ENCODE peak calls at places on chromosomes 11 and 22, in five cellular contexts. P is IMR-90, X is GM06990, C is uterus, A is WERI-Rb-1. D is an unnamed sample. For H3K36me3, the result is how much of the 10 kb centered on the place peaks cover.

GRCh38 chr11:132228756-132229325 is 858.4 kb downstream of the NTM start:
- DNase-seq in P (peak), X (no peak), C (no peak), A (no peak), D (no peak)

GRCh38 chr11:74004694-74005615 is 3.9 kb downstream of the UCP3 start:
- DNase-seq in P (no peak), X (no peak), C (no peak), A (no peak), D (no peak)

GRCh38 chr11:73326929-73327811 is 19.1 kb downstream of the ARHGEF17 start:
- DNase-seq in P (peak), X (peak), C (no peak), A (no peak), D (peak)

GRCh38 chr11:90908074-90908473 is 685.2 kb upstream of the CHORDC1 start:
- DNase-seq in P (no peak), X (no peak), C (no peak), A (no peak), D (peak)

GRCh38 chr22:32591620-32592019 is 117.0 kb downstream of the FBXO7 start:
- DNase-seq in P (peak), X (no peak), C (no peak), A (no peak), D (no peak)

GRCh38 chr11:132895340-132895739 is 637.0 kb downstream of the OPCML start:
- DNase-seq in P (peak), X (no peak), C (no peak), A (no peak), D (no peak)

GRCh38 chr11:107018902-107019493 is 722 bp upstream of the GUCY1A2 start:
- DNase-seq in P (peak), X (peak), C (peak), A (peak), D (peak)

GRCh38 chr11:43736502-43737193 is 56.1 kb downstream of the HSD17B12 start:
- DNase-seq in P (peak), X (no peak), C (no peak), A (no peak), D (peak)

GRCh38 chr11:17734418-17734911 is at the start of gene KCNC1:
- DNase-seq in P (peak), X (no peak), C (no peak), A (peak), D (peak)

GRCh38 chr11:89436071-89436470 is 55.1 kb downstream of the NOX4 start:
- DNase-seq in P (peak), X (no peak), C (no peak), A (peak), D (peak)

GRCh38 chr11:58058276-58059010 is 27.7 kb downstream of the OR6Q1 start:
- DNase-seq in P (no peak), X (no peak), C (no peak), A (no peak), D (no peak)

GRCh38 chr22:39462443-39463147 is 5.8 kb downstream of the MGAT3 start:
- DNase-seq in P (no peak), X (peak), C (no peak), A (peak), D (no peak)

GRCh38 chr11:32312206-32312817 is 123.0 kb downstream of the WT1 start:
- DNase-seq in P (peak), X (no peak), C (no peak), A (no peak), D (no peak)

GRCh38 chr22:21015051-21016006 is at the start of gene P2RX6:
- DNase-seq in P (peak), X (no peak), C (no peak), A (no peak), D (peak)

GRCh38 chr11:96254087-96254486 is 88.9 kb downstream of the MAML2 start:
- DNase-seq in P (peak), X (no peak), C (no peak), A (no peak), D (no peak)

GRCh38 chr11:45025716-45026492 is 75.2 kb upstream of the TP53I11 start:
- DNase-seq in P (peak), X (peak), C (no peak), A (no peak), D (no peak)

GRCh38 chr11:118895093-118896039 is 11.7 kb downstream of the CXCR5 start:
- DNase-seq in P (no peak), X (peak), C (no peak), A (no peak), D (no peak)

GRCh38 chr22:34669001-34669400 is 397.0 kb upstream of the ISX start:
- DNase-seq in P (no peak), X (no peak), C (no peak), A (no peak), D (no peak)

GRCh38 chr11:65524010-65524746 is 705 bp upstream of the SCYL1 start:
- DNase-seq in P (no peak), X (no peak), C (peak), A (peak), D (no peak)

GRCh38 chr11:119339581-119340334 is 925 bp downstream of the C1QTNF5 start:
- DNase-seq in P (no peak), X (no peak), C (peak), A (peak), D (peak)

GRCh38 chr11:74949748-74950127 is 672 bp downstream of the SPCS2 start:
- DNase-seq in P (peak), X (no peak), C (no peak), A (no peak), D (peak)

GRCh38 chr11:17423533-17424310 is 35.3 kb upstream of the KCNJ11 start:
- DNase-seq in P (no peak), X (no peak), C (no peak), A (no peak), D (no peak)

GRCh38 chr22:23101524-23101923 is 31.2 kb downstream of the GNAZ start:
- DNase-seq in P (no peak), X (no peak), C (no peak), A (no peak), D (no peak)

GRCh38 chr11:70139785-70140410 is 61.8 kb downstream of the ANO1 start:
- DNase-seq in P (no peak), X (no peak), C (no peak), A (no peak), D (no peak)

GRCh38 chr22:44000123-44000522 is 24.0 kb upstream of the PARVB start:
- DNase-seq in P (no peak), X (no peak), C (no peak), A (no peak), D (no peak)

GRCh38 chr11:95641506-95641905 is 148.1 kb downstream of the FAM76B start:
- DNase-seq in P (no peak), X (peak), C (no peak), A (no peak), D (no peak)

GRCh38 chr11:59611570-59612565 is 3.7 kb downstream of the OSBP start:
- DNase-seq in P (peak), X (no peak), C (no peak), A (no peak), D (peak)

GRCh38 chr11:69878927-69879733 is 59.9 kb upstream of the FGF3 start:
- DNase-seq in P (no peak), X (no peak), C (no peak), A (no peak), D (no peak)

GRCh38 chr11:206516-207212 is 535 bp downstream of the BET1L start:
- DNase-seq in P (no peak), X (peak), C (no peak), A (no peak), D (peak)

GRCh38 chr11:102451693-102452460 is 688 bp downstream of the TMEM123 start:
- DNase-seq in P (peak), X (peak), C (peak), A (peak), D (peak)

GRCh38 chr11:105046898-105047579 is 1.9 kb upstream of the CARD16 start:
- DNase-seq in P (peak), X (no peak), C (no peak), A (no peak), D (peak)

GRCh38 chr22:29205598-29206371 is at the start of gene EMID1:
- DNase-seq in P (peak), X (peak), C (peak), A (peak), D (peak)

GRCh38 chr22:42856179-42856864 is 751 bp downstream of the ARFGAP3 start:
- DNase-seq in P (peak), X (peak), C (peak), A (peak), D (peak)

GRCh38 chr11:34514050-34514449 is 456 bp upstream of the ELF5 start:
- DNase-seq in P (no peak), X (no peak), C (no peak), A (no peak), D (no peak)

GRCh38 chr11:28628412-28628811 is 520.2 kb downstream of the METTL15 start:
- DNase-seq in P (no peak), X (no peak), C (no peak), A (no peak), D (no peak)

GRCh38 chr22:37334859-37335818 is 52.8 kb downstream of the CYTH4 start:
- DNase-seq in P (no peak), X (no peak), C (no peak), A (no peak), D (no peak)

GRCh38 chr11:71454470-71455113 is 1.6 kb downstream of the NADSYN1 start:
- DNase-seq in P (no peak), X (no peak), C (no peak), A (no peak), D (no peak)

GRCh38 chr11:56533054-56533740 is 9.9 kb downstream of the OR5M11 start:
- DNase-seq in P (no peak), X (no peak), C (no peak), A (no peak), D (no peak)

GRCh38 chr11:102603576-102603975 is 21.6 kb downstream of the MMP20 start:
- DNase-seq in P (peak), X (no peak), C (no peak), A (no peak), D (no peak)

GRCh38 chr22:45242778-45243191 is 2.1 kb upstream of the KIAA0930 start:
- DNase-seq in P (no peak), X (no peak), C (no peak), A (peak), D (no peak)

GRCh38 chr11:12678991-12679390 is 4.8 kb downstream of the TEAD1 start:
- DNase-seq in P (no peak), X (no peak), C (no peak), A (no peak), D (no peak)

GRCh38 chr11:12678092-12678491 is 3.9 kb downstream of the TEAD1 start:
- DNase-seq in P (no peak), X (no peak), C (no peak), A (no peak), D (peak)

GRCh38 chr11:12675951-12676711 is 1.9 kb downstream of the TEAD1 start:
- DNase-seq in P (peak), X (no peak), C (no peak), A (peak), D (peak)

GRCh38 chr11:12674936-12675696 is 895 bp downstream of the TEAD1 start:
- DNase-seq in P (no peak), X (no peak), C (peak), A (no peak), D (peak)

DNA sequence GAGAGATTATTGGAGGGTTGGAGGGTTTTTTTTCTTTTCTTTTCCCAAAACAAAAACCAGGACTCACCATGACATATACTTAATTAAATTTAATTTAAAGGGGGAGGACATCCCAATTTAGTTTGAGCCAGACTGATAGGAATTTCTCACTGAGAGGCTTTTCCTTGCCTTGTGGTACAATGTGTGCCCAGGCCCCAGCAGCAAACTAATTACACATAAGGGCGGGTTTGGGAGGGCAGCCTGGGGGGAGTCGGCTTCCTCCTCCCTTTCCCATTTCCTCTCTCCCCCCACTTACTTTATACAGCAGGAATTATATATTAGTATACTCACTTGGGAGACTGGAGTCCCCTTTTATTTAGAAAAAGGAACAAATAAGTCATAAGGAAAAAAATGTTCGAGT is 2.9 kb downstream of the TEAD1 start:
- DNase-seq in P (no peak), X (no peak), C (no peak), A (no peak), D (peak)
- H3K4me3 ChIP-seq in P (peak), X (no peak), C (peak), A (peak), D (peak)

DNA sequence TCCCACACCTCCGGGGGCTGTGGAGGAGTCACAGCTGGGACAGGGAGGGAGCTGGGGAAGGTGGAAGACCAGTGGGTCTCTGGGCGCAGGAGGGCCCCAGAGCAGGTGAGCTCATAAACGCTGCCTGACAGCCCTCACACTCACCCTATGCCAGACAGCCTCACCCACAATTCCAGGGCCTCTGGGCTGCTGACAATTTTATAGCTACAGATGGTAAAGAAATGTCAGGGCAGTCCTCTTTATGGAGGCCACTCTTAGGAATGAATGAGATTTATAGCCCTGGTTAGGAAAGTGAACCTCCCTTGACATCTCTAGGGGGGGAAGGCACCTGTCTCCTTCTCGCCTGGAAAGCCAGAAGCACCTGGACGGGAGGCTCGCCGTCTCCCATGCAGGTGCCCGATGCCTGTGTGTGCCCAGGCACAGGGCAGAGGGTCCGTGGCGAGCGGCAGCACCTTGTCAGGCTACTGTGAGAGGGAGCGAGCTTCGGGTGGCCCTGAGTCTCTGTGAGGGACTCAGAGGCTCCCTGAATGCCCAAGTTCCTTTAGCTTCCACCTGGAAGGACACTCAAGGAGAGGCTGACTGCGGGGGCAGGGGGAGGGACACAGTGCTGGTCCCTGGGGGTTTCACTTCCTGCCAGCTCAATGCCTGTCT is 39.9 kb downstream of the IGSF9B start:
- DNase-seq in P (no peak), X (no peak), C (no peak), A (no peak), D (no peak)
- H3K36me3 ChIP-seq in P (under half), X (under half), C (under half), A (half or more), D (under half)

DNA sequence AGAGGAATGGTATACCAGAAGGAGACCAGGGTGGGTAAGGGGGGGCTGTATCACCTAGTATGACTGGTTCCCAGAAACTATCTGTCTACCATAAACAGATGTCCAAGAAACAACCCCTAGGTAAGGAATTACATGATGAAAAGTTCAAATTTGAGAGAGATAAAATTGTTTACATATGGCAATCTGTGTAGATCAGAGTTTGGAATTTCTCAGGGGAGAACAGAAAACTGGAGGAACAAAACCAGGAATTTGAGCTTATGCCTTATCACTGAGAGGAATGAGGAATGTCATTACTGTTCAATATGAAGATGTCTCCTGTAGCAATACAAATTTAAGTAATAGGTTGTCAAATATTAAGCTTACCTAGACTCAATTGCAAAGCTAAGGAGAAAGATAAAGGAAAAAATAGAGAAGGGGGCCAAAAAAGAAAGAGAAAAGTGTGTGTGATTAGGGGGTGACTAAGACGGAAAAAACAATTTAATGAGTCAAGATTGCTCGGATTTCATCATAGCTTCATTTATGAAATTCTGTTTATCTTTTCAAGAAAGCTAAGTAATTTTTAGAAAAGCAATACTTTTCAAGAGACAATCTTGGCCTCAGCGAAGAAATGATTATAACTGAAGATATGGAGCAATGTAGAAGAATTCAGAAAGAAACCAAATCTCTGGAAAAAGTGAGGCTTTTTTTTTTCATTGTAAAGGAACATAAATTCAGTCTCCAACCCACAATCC is 117.8 kb downstream of the APOL5 start:
- DNase-seq in P (peak), X (no peak), C (no peak), A (no peak), D (peak)
- H3K4me3 ChIP-seq in P (peak), X (no peak), C (peak), A (no peak), D (peak)

DNA sequence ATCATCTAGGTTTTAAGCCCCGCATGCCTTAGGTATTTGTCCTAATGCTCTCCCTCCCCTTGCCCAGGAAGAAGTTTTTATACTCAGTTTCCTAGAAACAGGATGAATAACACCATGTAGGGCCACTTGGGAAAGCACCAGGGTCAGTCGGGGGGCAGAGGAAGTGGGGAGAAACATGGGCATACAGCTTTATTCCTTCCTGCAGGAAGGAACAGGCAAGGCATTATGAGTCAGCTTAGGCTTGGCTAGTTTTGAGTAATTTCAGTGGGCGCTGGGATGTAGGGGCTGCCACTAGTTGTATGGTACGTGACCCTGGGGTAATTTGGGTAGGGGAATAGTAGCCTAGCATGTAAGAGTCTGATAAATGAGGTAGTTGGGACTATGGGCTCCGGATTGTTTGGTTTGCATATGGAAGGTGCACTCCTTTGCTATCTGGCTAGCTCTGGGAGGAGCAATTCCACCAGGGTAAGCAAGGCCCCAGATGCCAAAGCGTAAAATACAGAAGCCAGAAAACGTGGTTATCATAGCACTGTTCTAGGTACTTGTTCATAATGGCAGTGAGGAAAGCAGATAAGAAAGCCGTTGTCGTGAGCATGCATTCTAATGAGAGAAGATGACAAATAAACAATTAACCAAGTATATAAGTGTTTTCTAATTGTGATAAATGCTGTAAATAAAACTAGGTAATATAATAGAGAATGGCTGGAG is 24.8 kb downstream of the ACER3 start:
- DNase-seq in P (peak), X (no peak), C (no peak), A (no peak), D (no peak)
- H3K36me3 ChIP-seq in P (under half), X (under half), C (under half), A (under half), D (under half)

DNA sequence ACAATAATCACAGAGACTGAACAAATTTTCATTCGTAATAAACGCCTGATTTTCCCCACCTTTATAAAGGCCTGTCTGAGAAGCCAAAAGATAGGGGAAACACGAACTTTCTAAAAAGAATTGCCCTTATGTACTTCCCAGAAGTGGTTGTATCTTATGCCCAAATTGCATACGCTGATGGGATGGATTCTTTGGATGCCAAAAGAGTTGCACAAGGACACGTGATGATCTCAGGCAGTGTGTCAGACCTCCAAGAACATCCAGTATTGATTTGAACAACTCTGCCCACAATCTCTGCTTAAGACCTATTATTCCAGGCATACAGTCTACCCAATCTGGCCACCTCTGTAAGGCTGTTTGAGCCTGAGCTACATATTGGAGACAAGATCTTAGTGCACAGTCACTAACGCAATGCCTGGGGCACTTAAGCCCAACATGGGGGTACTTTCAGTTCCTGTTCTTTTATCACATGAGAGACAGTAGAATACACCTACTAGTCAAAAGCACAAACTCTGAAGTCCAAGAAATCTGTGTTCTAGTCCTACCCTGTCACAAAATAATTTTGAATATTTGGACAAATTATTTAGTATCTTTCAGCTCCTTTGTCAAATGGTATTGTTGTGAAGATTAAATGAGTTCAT is 38.9 kb downstream of the OR10A6 start:
- DNase-seq in P (peak), X (peak), C (no peak), A (no peak), D (peak)
- H3K4me3 ChIP-seq in P (no peak), X (no peak), C (no peak), A (no peak), D (peak)

DNA sequence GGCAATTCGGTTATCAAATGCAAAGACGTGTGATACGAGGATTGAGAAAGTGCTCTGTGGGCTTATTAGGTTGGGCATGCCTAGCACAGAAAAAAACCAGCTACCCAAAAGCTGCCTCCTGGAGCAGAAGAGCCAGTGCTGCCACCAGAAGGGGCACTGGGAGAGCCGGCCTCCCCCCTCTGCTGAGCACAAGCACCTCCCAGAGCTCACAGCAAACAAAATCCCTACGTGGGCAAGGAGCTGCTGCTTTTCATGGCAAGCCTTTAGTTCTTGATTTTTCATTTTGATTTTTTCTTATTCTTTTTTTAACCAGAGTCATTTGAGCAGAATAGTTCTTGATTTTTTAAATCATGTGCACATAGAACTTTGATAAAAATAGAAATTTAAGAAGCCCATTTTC is 12.8 kb downstream of the RPUSD4 start:
- DNase-seq in P (no peak), X (no peak), C (no peak), A (no peak), D (no peak)
- H3K36me3 ChIP-seq in P (under half), X (under half), C (under half), A (half or more), D (half or more)

D was measured in adipocyte.